ENCODE peak calls at places on chromosome 21, in seven cellular contexts. One of them, this sample, is unnamed.

GRCh38 chr21:31326478-31327247 is 17.4 kb downstream of the TIAM1 start:
- DNase-seq in iPS-NIHi11: no peak
- DNase-seq in uterus: no peak
- DNase-seq in CD4-positive, alpha-beta memory T cell: peak
- DNase-seq in AG09309: no peak
- DNase-seq in fibroblast of lung: peak
- DNase-seq in aorta: no peak
- DNase-seq in this sample: no peak

GRCh38 chr21:15365751-15366392 is 301.1 kb upstream of the NRIP1 start:
- DNase-seq in iPS-NIHi11: no peak
- DNase-seq in uterus: no peak
- DNase-seq in CD4-positive, alpha-beta memory T cell: no peak
- DNase-seq in AG09309: no peak
- DNase-seq in fibroblast of lung: no peak
- DNase-seq in aorta: no peak
- DNase-seq in this sample: no peak

GRCh38 chr21:45830221-45830640 is 151.3 kb upstream of the COL6A1 start:
- DNase-seq in iPS-NIHi11: no peak
- DNase-seq in uterus: no peak
- DNase-seq in CD4-positive, alpha-beta memory T cell: no peak
- DNase-seq in AG09309: no peak
- DNase-seq in fibroblast of lung: no peak
- DNase-seq in aorta: no peak
- DNase-seq in this sample: no peak

GRCh38 chr21:37294674-37295073 is 27.5 kb upstream of the VPS26C start:
- DNase-seq in iPS-NIHi11: no peak
- DNase-seq in uterus: no peak
- DNase-seq in CD4-positive, alpha-beta memory T cell: no peak
- DNase-seq in AG09309: no peak
- DNase-seq in fibroblast of lung: no peak
- DNase-seq in aorta: no peak
- DNase-seq in this sample: peak

GRCh38 chr21:44378646-44379581 is 25.5 kb downstream of the TRPM2 start:
- DNase-seq in iPS-NIHi11: no peak
- DNase-seq in uterus: no peak
- DNase-seq in CD4-positive, alpha-beta memory T cell: no peak
- DNase-seq in AG09309: no peak
- DNase-seq in fibroblast of lung: no peak
- DNase-seq in aorta: peak
- DNase-seq in this sample: no peak

GRCh38 chr21:33231526-33231925 is 1.8 kb downstream of the IFNAR2 start:
- DNase-seq in iPS-NIHi11: no peak
- DNase-seq in uterus: no peak
- DNase-seq in CD4-positive, alpha-beta memory T cell: peak
- DNase-seq in AG09309: no peak
- DNase-seq in fibroblast of lung: no peak
- DNase-seq in aorta: no peak
- DNase-seq in this sample: no peak

GRCh38 chr21:31879251-31879650 is 6.4 kb downstream of the HUNK start:
- DNase-seq in iPS-NIHi11: peak
- DNase-seq in uterus: no peak
- DNase-seq in CD4-positive, alpha-beta memory T cell: no peak
- DNase-seq in AG09309: no peak
- DNase-seq in fibroblast of lung: no peak
- DNase-seq in aorta: no peak
- DNase-seq in this sample: no peak

GRCh38 chr21:42358937-42359336 is 7.4 kb downstream of the TFF1 start:
- DNase-seq in iPS-NIHi11: no peak
- DNase-seq in uterus: no peak
- DNase-seq in CD4-positive, alpha-beta memory T cell: no peak
- DNase-seq in AG09309: no peak
- DNase-seq in fibroblast of lung: no peak
- DNase-seq in aorta: no peak
- DNase-seq in this sample: peak

GRCh38 chr21:21366277-21366676 is 368.1 kb downstream of the NCAM2 start:
- DNase-seq in iPS-NIHi11: no peak
- DNase-seq in uterus: no peak
- DNase-seq in CD4-positive, alpha-beta memory T cell: no peak
- DNase-seq in AG09309: no peak
- DNase-seq in fibroblast of lung: no peak
- DNase-seq in aorta: no peak
- DNase-seq in this sample: peak

GRCh38 chr21:46129846-46130651 is 25.3 kb downstream of the FTCD start:
- DNase-seq in iPS-NIHi11: no peak
- DNase-seq in uterus: no peak
- DNase-seq in CD4-positive, alpha-beta memory T cell: peak
- DNase-seq in AG09309: no peak
- DNase-seq in fibroblast of lung: no peak
- DNase-seq in aorta: peak
- DNase-seq in this sample: no peak